ENCODE peak calls at places on chromosomes 13 and 19, in ten cellular contexts. Z is H7; X is naive thymus-derived CD4-positive, alpha-beta T cell; W is AG04449; M is tibial nerve; L is fibroblast of mammary gland; N is CD8-positive, alpha-beta memory T cell; C is stomach; E is cardiac muscle cell; V is heart right ventricle. I is an unnamed sample.
A peak's percentile ranks its signal among the peaks of the same experiment; 100 is the strongest.

GRCh38 chr13:112172641-112173171 is 105.8 kb downstream of the SOX1 start:
- DNase-seq in Z (no peak), L (no peak), E (no peak), W (no peak), M (no peak), V (no peak), N (no peak), C (no peak), X (no peak), I (no peak)

GRCh38 chr13:61664821-61665705 is 249.4 kb upstream of the PCDH20 start:
- DNase-seq in L (no peak), N (no peak), V (no peak), E (no peak), M (no peak), C (peak; percentile 61), Z (no peak), W (no peak), X (no peak), I (no peak)

GRCh38 chr19:6616011-6616410 is 25.1 kb upstream of the CD70 start:
- DNase-seq in W (no peak), N (no peak), V (no peak), L (peak; percentile 49), E (no peak), C (no peak), X (peak; percentile 42), M (no peak), Z (no peak), I (peak; percentile 25)

GRCh38 chr19:34578751-34579150 is 97.2 kb downstream of the WTIP start:
- DNase-seq in L (no peak), V (no peak), M (no peak), W (no peak), X (no peak), Z (no peak), C (no peak), N (no peak), E (no peak), I (no peak)

GRCh38 chr13:99988469-99989375 is 7.1 kb downstream of the ZIC2 start:
- DNase-seq in C (no peak), N (no peak), X (no peak), E (peak; percentile 19), W (no peak), Z (peak; percentile 79), L (no peak), V (no peak), M (no peak), I (no peak)

GRCh38 chr19:32570081-32570785 is 10.8 kb upstream of the PDCD5 start:
- DNase-seq in L (peak; percentile 66), M (no peak), V (no peak), N (peak; percentile 32), E (peak; percentile 59), Z (peak; percentile 71), W (peak; percentile 5), C (peak; percentile 48), X (peak; percentile 32), I (peak; percentile 63)

GRCh38 chr19:42634409-42635232 is 39.9 kb upstream of the CEACAM8 start:
- DNase-seq in X (peak; percentile 47), L (peak; percentile 35), M (no peak), C (peak; percentile 44), W (no peak), E (no peak), N (no peak), V (no peak), Z (peak; percentile 26), I (peak; percentile 25)

GRCh38 chr19:15223649-15224371 is 8.4 kb downstream of the EPHX3 start:
- DNase-seq in L (peak; percentile 29), X (no peak), Z (no peak), W (no peak), N (no peak), M (no peak), E (no peak), C (no peak), V (no peak), I (no peak)

GRCh38 chr13:47603365-47603764 is 397.7 kb downstream of the SUCLA2 start:
- DNase-seq in M (no peak), C (no peak), L (peak; percentile 44), X (no peak), V (no peak), N (no peak), W (no peak), E (no peak), Z (no peak), I (no peak)

GRCh38 chr13:62251734-62252133 is 836.1 kb upstream of the PCDH20 start:
- DNase-seq in W (no peak), N (no peak), M (no peak), E (no peak), Z (no peak), L (no peak), C (no peak), V (no peak), X (no peak), I (no peak)

GRCh38 chr19:2469102-2469914 is 6.6 kb upstream of the GADD45B start:
- DNase-seq in N (no peak), E (no peak), W (no peak), C (no peak), X (peak; percentile 42), V (no peak), M (no peak), L (peak; percentile 96), Z (peak; percentile 56), I (peak; percentile 76)

GRCh38 chr13:29499766-29500165 is 95.7 kb downstream of the SLC7A1 start:
- DNase-seq in N (no peak), E (no peak), W (no peak), Z (no peak), X (no peak), M (no peak), L (no peak), C (no peak), V (no peak), I (no peak)

DNA sequence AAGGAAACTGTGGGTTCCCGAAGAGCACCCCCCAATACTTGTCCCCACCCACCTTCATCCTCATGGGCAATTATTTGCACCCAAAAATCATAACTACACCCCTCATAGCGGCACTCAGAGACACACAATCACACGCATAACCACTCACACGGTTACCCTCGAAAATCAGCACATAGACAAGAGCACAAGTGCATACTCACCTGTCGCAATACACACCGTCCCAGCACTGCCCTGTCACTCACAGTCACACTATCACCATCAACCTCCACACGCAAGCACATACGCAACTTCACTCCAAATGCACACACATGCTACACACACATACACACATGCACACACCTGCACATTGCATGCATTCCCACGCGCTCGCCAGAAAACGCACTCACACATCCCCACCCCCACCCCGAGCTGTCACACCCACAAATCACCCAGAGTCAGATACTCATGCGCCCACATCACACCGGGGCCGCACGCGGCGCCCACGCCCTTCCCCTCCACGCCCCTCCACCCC is 535 bp downstream of the COL5A3 start:
- DNase-seq in L (peak; percentile 40), Z (no peak), V (no peak), E (no peak), C (no peak), M (no peak), X (no peak), N (peak; percentile 19), W (no peak), I (peak; percentile 47)
- H3K4me3 ChIP-seq in L (peak overlapping the region; percentile 66), Z (no peak overlapping the region), V (no peak overlapping the region), E (no peak overlapping the region), C (peak overlapping the region; percentile 46), M (peak overlapping the region; percentile 56), X (no peak overlapping the region), N (no peak overlapping the region), W (peak overlapping the region; percentile 65), I (peak overlapping the region; percentile 88)

GRCh38 chr19:54470991-54471782 is 1.9 kb downstream of the CDC42EP5 start:
- DNase-seq in N (no peak), E (no peak), Z (peak; percentile 80), X (no peak), M (peak; percentile 42), W (no peak), C (peak; percentile 62), L (no peak), V (peak; percentile 55), I (no peak)
- H3K4me3 ChIP-seq in N (no peak overlapping the region), E (peak overlapping the region; percentile 12), Z (peak overlapping the region; percentile 20), X (no peak overlapping the region), M (peak overlapping the region; percentile 28), W (peak overlapping the region; percentile 59), C (peak overlapping the region; percentile 54), L (peak overlapping the region; percentile 34), V (peak overlapping the region; percentile 50), I (peak overlapping the region; percentile 62)

DNA sequence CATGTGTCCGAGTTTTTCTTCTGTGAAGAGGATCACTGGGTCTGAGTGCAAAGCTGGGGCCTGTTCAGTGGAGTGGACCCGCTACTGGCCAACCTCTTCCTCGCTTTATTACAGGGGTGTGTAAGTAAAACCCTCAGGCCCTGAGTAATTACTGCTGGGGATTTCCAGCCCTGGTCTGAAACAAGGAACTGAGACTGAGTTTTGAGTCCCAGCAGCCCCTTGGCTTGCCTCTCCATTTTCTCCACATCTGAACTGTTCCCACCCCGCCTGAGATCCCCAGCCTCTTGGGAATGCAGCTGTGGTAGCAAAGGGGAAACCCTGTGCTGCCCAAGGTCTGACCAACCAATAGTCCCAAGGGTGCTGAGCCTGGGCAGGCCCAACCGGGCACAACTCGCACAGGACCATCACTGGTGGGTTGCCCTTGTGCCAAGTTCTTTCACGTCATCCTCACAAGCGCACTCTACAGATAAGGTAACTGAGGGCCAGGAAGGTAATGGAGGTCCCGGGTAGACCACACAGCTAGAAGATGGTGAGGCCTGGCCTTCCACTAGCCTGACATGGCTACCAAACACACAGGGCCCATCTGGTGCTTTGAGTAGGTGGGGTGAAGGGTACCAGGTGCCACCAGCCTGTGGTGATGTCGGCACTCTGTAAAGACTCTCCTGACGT is 13.7 kb upstream of the SLC35E1 start:
- DNase-seq in E (no peak), X (no peak), C (no peak), V (no peak), Z (no peak), N (no peak), M (no peak), L (no peak), W (no peak), I (no peak)
- H3K4me3 ChIP-seq in E (no peak overlapping the region), X (no peak overlapping the region), C (no peak overlapping the region), V (no peak overlapping the region), Z (no peak overlapping the region), N (no peak overlapping the region), M (no peak overlapping the region), L (no peak overlapping the region), W (no peak overlapping the region), I (no peak overlapping the region)

GRCh38 chr19:38665219-38665931 is 17.9 kb downstream of the ACTN4 start:
- DNase-seq in E (no peak), Z (no peak), C (no peak), M (no peak), W (no peak), L (no peak), V (no peak), X (no peak), N (no peak), I (no peak)

GRCh38 chr19:38663957-38664502 is 16.6 kb downstream of the ACTN4 start:
- DNase-seq in V (peak; percentile 69), M (peak; percentile 45), L (no peak), C (no peak), Z (peak; percentile 46), X (no peak), N (peak; percentile 41), E (no peak), W (no peak), I (no peak)

GRCh38 chr19:38665950-38666661 is 18.7 kb downstream of the ACTN4 start:
- DNase-seq in L (no peak), C (no peak), N (no peak), Z (peak; percentile 78), E (peak; percentile 82), M (peak; percentile 43), V (peak; percentile 55), W (no peak), X (no peak), I (peak; percentile 95)

GRCh38 chr19:38663156-38663651 is 15.8 kb downstream of the ACTN4 start:
- DNase-seq in N (no peak), C (no peak), L (no peak), W (no peak), M (no peak), E (peak; percentile 49), X (no peak), Z (peak; percentile 40), V (no peak), I (no peak)

GRCh38 chr19:38664503-38665211 is 17.2 kb downstream of the ACTN4 start:
- DNase-seq in E (peak; percentile 60), W (no peak), C (no peak), Z (peak; percentile 56), L (no peak), N (no peak), V (no peak), M (no peak), X (no peak), I (no peak)
- H3K4me3 ChIP-seq in E (no peak overlapping the region), W (no peak overlapping the region), C (no peak overlapping the region), Z (no peak overlapping the region), L (no peak overlapping the region), N (no peak overlapping the region), V (no peak overlapping the region), M (no peak overlapping the region), X (no peak overlapping the region), I (no peak overlapping the region)